ENCODE peak calls at places on chromosomes 7 and 10, in nine cellular contexts. J is fibroblast of lung, Z is IMR-90, C is H9, B is colonic mucosa, W is SK-N-SH, F is neural progenitor cell, K is PC-3, E is astrocyte. N is an unnamed sample. For H3K9me3, the result is how much of the 10 kb centered on the place peaks cover.

GRCh38 chr7:69699949-69700715 is 101.9 kb downstream of the AUTS2 start:
- DNase-seq in F (no peak), E (no peak), W (peak), C (no peak), J (peak), K (no peak), Z (no peak), B (no peak), N (no peak)

GRCh38 chr7:97179454-97180104 is 62.1 kb downstream of the SDHAF3 start:
- DNase-seq in J (peak), F (peak), C (peak), Z (peak), K (peak), W (peak), E (peak), B (peak), N (no peak)

GRCh38 chr7:106281919-106282318 is 2.9 kb downstream of the NAMPT start:
- DNase-seq in W (no peak), K (no peak), J (no peak), B (no peak), E (no peak), F (no peak), Z (no peak), C (no peak), N (no peak)

GRCh38 chr7:29290829-29291228 is 96.3 kb downstream of the CHN2 start:
- DNase-seq in E (no peak), C (no peak), F (no peak), J (no peak), B (no peak), W (no peak), K (no peak), Z (no peak), N (no peak)

GRCh38 chr7:157795199-157795598 is 458.4 kb downstream of the DNAJB6 start:
- DNase-seq in E (no peak), Z (no peak), C (no peak), J (no peak), B (no peak), W (no peak), F (no peak), K (no peak), N (peak)

GRCh38 chr10:62643612-62644587 is 160.6 kb upstream of the ADO start:
- DNase-seq in B (no peak), J (no peak), Z (no peak), K (no peak), E (no peak), C (no peak), W (no peak), F (no peak), N (no peak)

GRCh38 chr7:44388089-44388970 is 62.9 kb upstream of the CAMK2B start:
- DNase-seq in F (no peak), C (peak), B (peak), E (no peak), K (no peak), J (no peak), Z (no peak), W (no peak), N (no peak)

GRCh38 chr10:93851169-93851568 is 42.6 kb upstream of the SLC35G1 start:
- DNase-seq in K (no peak), B (no peak), E (no peak), W (no peak), Z (no peak), C (no peak), J (no peak), F (no peak), N (no peak)

GRCh38 chr10:24118246-24118645 is 90.7 kb upstream of the KIAA1217 start:
- DNase-seq in J (no peak), Z (no peak), W (no peak), F (peak), K (no peak), E (no peak), C (no peak), B (no peak), N (no peak)

GRCh38 chr10:117188399-117188798 is 8.9 kb upstream of the KCNK18 start:
- DNase-seq in F (no peak), C (no peak), E (no peak), W (no peak), J (no peak), B (no peak), K (no peak), Z (no peak), N (no peak)

GRCh38 chr7:42344168-42344755 is 107.3 kb upstream of the GLI3 start:
- DNase-seq in K (no peak), J (no peak), W (no peak), E (no peak), F (no peak), C (no peak), Z (no peak), B (no peak), N (no peak)

GRCh38 chr7:151172273-151173141 is 5.0 kb upstream of the GBX1 start:
- DNase-seq in W (peak), C (peak), E (peak), Z (peak), K (peak), F (peak), B (peak), J (peak), N (peak)

GRCh38 chr10:122374246-122374858 is at the start of gene PLEKHA1:
- DNase-seq in C (peak), W (peak), E (peak), F (peak), B (peak), J (peak), K (peak), Z (peak), N (peak)

GRCh38 chr7:594212-594913 is 74.7 kb upstream of the PDGFA start:
- DNase-seq in J (no peak), E (no peak), Z (no peak), F (no peak), K (no peak), W (no peak), C (no peak), B (no peak), N (no peak)

GRCh38 chr10:113476191-113476590 is 76.7 kb upstream of the HABP2 start:
- DNase-seq in Z (no peak), E (no peak), F (no peak), B (no peak), W (no peak), J (peak), K (no peak), C (no peak), N (no peak)

GRCh38 chr7:87476179-87476557 is 688 bp upstream of the ABCB4 start:
- DNase-seq in B (no peak), F (no peak), W (no peak), K (no peak), C (no peak), Z (no peak), J (no peak), E (no peak), N (no peak)

GRCh38 chr7:30702200-30702599 is 19.9 kb upstream of the CRHR2 start:
- DNase-seq in J (no peak), Z (no peak), K (no peak), C (peak), W (no peak), E (no peak), F (no peak), B (no peak), N (no peak)

GRCh38 chr7:52500796-52501195 is 534.6 kb upstream of the POM121L12 start:
- DNase-seq in F (no peak), W (no peak), B (no peak), J (peak), Z (no peak), C (no peak), K (peak), E (peak), N (no peak)

GRCh38 chr7:151608031-151608551 is 88.4 kb upstream of the RHEB start:
- DNase-seq in Z (no peak), K (peak), B (peak), W (peak), F (no peak), E (no peak), J (peak), C (no peak), N (no peak)

GRCh38 chr7:1049006-1049741 is 4.8 kb downstream of the GPR146 start:
- DNase-seq in B (no peak), E (no peak), F (no peak), J (no peak), W (no peak), C (no peak), Z (no peak), K (no peak), N (peak)

GRCh38 chr7:76037310-76037709 is 10.5 kb downstream of the STYXL1 start:
- DNase-seq in E (peak), W (no peak), B (peak), K (peak), F (no peak), C (no peak), J (peak), Z (peak), N (no peak)

GRCh38 chr7:104890216-104890615 is 123.8 kb upstream of the KMT2E start:
- DNase-seq in E (no peak), W (no peak), B (no peak), F (no peak), C (no peak), J (no peak), Z (no peak), K (no peak), N (no peak)

GRCh38 chr7:69429817-69430501 is 168.3 kb upstream of the AUTS2 start:
- DNase-seq in F (peak), J (peak), Z (no peak), B (peak), E (peak), W (no peak), C (peak), K (no peak), N (peak)

GRCh38 chr7:30460246-30460633 is 18.3 kb downstream of the NOD1 start:
- DNase-seq in K (no peak), Z (no peak), E (no peak), F (no peak), J (no peak), B (no peak), C (no peak), W (peak), N (no peak)

GRCh38 chr10:24849051-24849450 is 103.4 kb downstream of the PRTFDC1 start:
- DNase-seq in C (no peak), E (peak), J (peak), K (no peak), F (no peak), B (no peak), W (no peak), Z (no peak), N (no peak)

GRCh38 chr10:23432639-23433038 is 6.2 kb upstream of the OTUD1 start:
- DNase-seq in E (no peak), J (no peak), K (peak), C (no peak), Z (no peak), F (no peak), W (no peak), B (no peak), N (no peak)

GRCh38 chr10:121330528-121330927 is 267.7 kb downstream of the FGFR2 start:
- DNase-seq in J (no peak), C (no peak), Z (no peak), B (no peak), F (no peak), E (no peak), K (no peak), W (no peak), N (no peak)

DNA sequence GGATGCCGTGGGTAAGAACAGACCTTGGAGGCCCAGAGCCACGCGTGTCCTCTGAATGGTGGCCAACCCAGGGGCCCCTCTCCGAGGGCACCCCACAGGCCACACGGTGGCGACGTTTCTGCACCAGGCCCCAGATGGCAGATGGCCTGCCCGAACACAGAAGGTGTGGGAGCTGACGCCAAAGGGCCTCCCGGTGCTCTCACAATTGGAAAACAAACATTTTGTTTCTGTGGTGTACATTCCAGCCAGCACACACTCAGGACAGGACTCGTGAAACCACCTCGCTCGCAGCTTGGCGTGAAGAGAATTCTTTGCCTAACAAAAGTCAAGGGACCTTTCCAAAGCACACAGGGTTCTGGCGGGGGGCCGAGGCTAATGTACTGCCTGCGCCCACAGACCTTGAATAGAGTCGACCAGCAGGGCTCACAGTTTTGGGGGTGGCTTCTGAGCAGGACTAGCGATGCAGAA is 112.1 kb downstream of the FAM53B start:
- DNase-seq in C (peak), F (peak), J (peak), E (peak), B (no peak), K (no peak), W (peak), Z (no peak), N (no peak)
- TF ChIP-seq CTCF in C (peak), F (peak), J (peak), E (no peak), B (no peak), K (no peak), W (no peak), Z (peak), N (peak)

DNA sequence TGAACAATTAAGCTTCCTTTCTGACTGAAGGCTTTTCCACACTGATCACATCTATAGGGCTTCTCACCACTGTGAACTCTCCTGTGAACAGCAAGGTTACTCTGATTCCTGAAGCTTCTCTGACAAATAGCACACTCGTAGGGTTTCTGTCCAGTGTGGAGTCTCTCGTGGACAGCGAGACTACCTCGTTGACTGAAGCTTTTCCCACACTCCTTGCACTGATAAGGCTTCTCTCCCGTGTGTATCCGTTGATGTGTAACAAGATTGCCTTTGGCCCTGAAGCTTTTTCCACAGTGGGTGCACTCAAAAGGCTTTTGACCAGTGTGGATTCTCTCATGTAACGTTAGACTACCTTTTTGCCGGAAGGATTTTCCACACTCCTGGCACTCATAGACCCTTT is 4.4 kb downstream of the ZNF32 start:
- DNase-seq in Z (peak), W (no peak), B (no peak), K (no peak), F (no peak), J (peak), C (no peak), E (no peak), N (no peak)
- H3K9me3 ChIP-seq in Z (under half), W (under half), B (under half), K (under half), F (half or more), J (under half), C (under half), E (under half), N (under half)

GRCh38 chr7:141013345-141013715 is 1.4 kb downstream of the MRPS33 start:
- DNase-seq in E (no peak), Z (no peak), W (no peak), J (no peak), B (no peak), F (no peak), K (no peak), C (no peak), N (no peak)
- H3K9ac ChIP-seq in E (peak), Z (no peak), W (peak), J (no peak), B (peak), F (no peak), K (peak), C (no peak), N (no peak)

GRCh38 chr10:71765176-71765906 is 8.0 kb downstream of the VSIR start:
- DNase-seq in C (no peak), J (peak), E (peak), W (no peak), Z (peak), B (no peak), K (peak), F (no peak), N (no peak)
- TF ChIP-seq CTCF in C (no peak), J (no peak), E (no peak), W (no peak), Z (no peak), B (no peak), K (no peak), F (no peak), N (no peak)

GRCh38 chr10:21830037-21830436 is 173.5 kb downstream of the DNAJC1 start:
- DNase-seq in B (no peak), E (no peak), K (no peak), F (no peak), Z (no peak), C (no peak), J (no peak), W (no peak), N (no peak)
- H3K9me3 ChIP-seq in B (under half), E (under half), K (under half), F (half or more), Z (under half), C (under half), J (under half), W (under half), N (under half)

DNA sequence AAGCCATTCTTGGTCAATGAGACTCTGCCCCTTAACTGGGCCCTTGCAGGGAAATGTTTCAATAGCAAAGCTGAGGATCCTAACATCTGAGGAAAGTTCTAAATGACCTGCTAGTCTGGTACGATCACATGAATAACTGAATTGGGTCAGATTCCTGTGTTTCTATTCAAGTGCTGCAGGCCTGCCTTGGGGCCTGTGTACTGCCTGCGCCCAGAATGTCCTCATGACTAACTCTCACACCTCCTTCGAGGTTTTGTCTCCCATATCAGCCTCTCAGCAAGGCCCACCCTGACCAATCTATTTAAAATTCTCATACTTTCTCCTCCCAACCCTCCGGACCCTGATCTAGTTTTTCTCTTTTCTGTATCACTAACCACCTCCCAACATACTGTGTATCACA is 4.4 kb downstream of the JAZF1 start:
- DNase-seq in B (no peak), E (no peak), F (no peak), J (no peak), K (no peak), W (no peak), Z (peak), C (no peak), N (no peak)
- H3K9ac ChIP-seq in B (no peak), E (no peak), F (no peak), J (no peak), K (no peak), W (no peak), Z (no peak), C (no peak), N (no peak)

N was measured in kidney.